ENCODE peak calls at places on chromosome 14, in eight cellular contexts. U, V, B, O, L, C, M and D are unnamed samples.

GRCh38 chr14:104023325-104024055 is 62.0 kb upstream of the ASPG start:
- DNase-seq in U (no peak), V (no peak), B (no peak), O (no peak), L (no peak), C (no peak), M (no peak), D (no peak)

GRCh38 chr14:36949371-36949770 is 223.0 kb downstream of the SLC25A21 start:
- DNase-seq in U (no peak), V (no peak), B (no peak), O (no peak), L (no peak), C (no peak), M (no peak), D (no peak)

GRCh38 chr14:102986810-102987579 is 64.5 kb downstream of the AMN start:
- DNase-seq in U (no peak), V (no peak), B (no peak), O (no peak), L (no peak), C (no peak), M (no peak), D (no peak)

GRCh38 chr14:61615743-61616523 is 79.4 kb upstream of the HIF1A start:
- DNase-seq in U (no peak), V (no peak), B (peak), O (no peak), L (no peak), C (no peak), M (no peak), D (no peak)

GRCh38 chr14:71463807-71464206 is 468.4 kb upstream of the RGS6 start:
- DNase-seq in U (no peak), V (no peak), B (no peak), O (no peak), L (no peak), C (no peak), M (no peak), D (no peak)

GRCh38 chr14:71636076-71636475 is 296.2 kb upstream of the RGS6 start:
- DNase-seq in U (no peak), V (no peak), B (no peak), O (no peak), L (no peak), C (no peak), M (no peak), D (no peak)

GRCh38 chr14:95125951-95126350 is 31.4 kb downstream of the DICER1 start:
- DNase-seq in U (no peak), V (no peak), B (no peak), O (no peak), L (no peak), C (no peak), M (no peak), D (no peak)

GRCh38 chr14:58873228-58873953 is 235.6 kb downstream of the DACT1 start:
- DNase-seq in U (no peak), V (no peak), B (no peak), O (no peak), L (peak), C (no peak), M (no peak), D (peak)

GRCh38 chr14:87052646-87053225 is 940.2 kb downstream of the GALC start:
- DNase-seq in U (no peak), V (no peak), B (no peak), O (no peak), L (peak), C (peak), M (no peak), D (no peak)

GRCh38 chr14:26984318-26985177 is 386.7 kb upstream of the NOVA1 start:
- DNase-seq in U (peak), V (peak), B (peak), O (peak), L (peak), C (peak), M (no peak), D (peak)

GRCh38 chr14:66074546-66074945 is 411.6 kb upstream of the CCDC196 start:
- DNase-seq in U (no peak), V (no peak), B (no peak), O (no peak), L (peak), C (no peak), M (no peak), D (no peak)

GRCh38 chr14:69066396-69067171 is 86.3 kb downstream of the DCAF5 start:
- DNase-seq in U (no peak), V (no peak), B (no peak), O (no peak), L (no peak), C (no peak), M (no peak), D (no peak)

GRCh38 chr14:41302776-41303175 is 303.9 kb upstream of the LRFN5 start:
- DNase-seq in U (no peak), V (no peak), B (no peak), O (no peak), L (no peak), C (no peak), M (no peak), D (no peak)

GRCh38 chr14:99736600-99737371 is 52.7 kb downstream of the CYP46A1 start:
- DNase-seq in U (no peak), V (no peak), B (no peak), O (no peak), L (no peak), C (no peak), M (no peak), D (peak)

GRCh38 chr14:89447182-89447970 is 30.3 kb upstream of the FOXN3 start:
- DNase-seq in U (no peak), V (no peak), B (no peak), O (no peak), L (no peak), C (no peak), M (no peak), D (no peak)

GRCh38 chr14:74978416-74978947 is 23.1 kb upstream of the PGF start:
- DNase-seq in U (no peak), V (no peak), B (peak), O (no peak), L (no peak), C (peak), M (no peak), D (no peak)

GRCh38 chr14:48274826-48275225 is 599.4 kb upstream of the MDGA2 start:
- DNase-seq in U (no peak), V (no peak), B (no peak), O (no peak), L (no peak), C (no peak), M (no peak), D (no peak)